ENCODE peak calls at places on chromosomes 12 and 14, in seven cellular contexts. R is cardiac fibroblast, B is fibroblast of gingiva, S is ELR, E is T-helper 1 cell, N is NCI-H345, Z is NCI-H774. F is an unnamed sample.

GRCh38 chr12:10362828-10363664 is 26.8 kb downstream of the KLRK1 start:
- DNase-seq in R (peak), B (no peak), S (peak), E (no peak), N (no peak), Z (no peak), F (peak)

GRCh38 chr12:75634244-75635222 is 123.1 kb upstream of the KRR1 start:
- DNase-seq in R (no peak), B (no peak), S (no peak), E (no peak), N (no peak), Z (no peak), F (no peak)

GRCh38 chr12:115207216-115207915 is 523.4 kb upstream of the TBX3 start:
- DNase-seq in R (no peak), B (no peak), S (no peak), E (no peak), N (no peak), Z (no peak), F (no peak)

GRCh38 chr12:5565933-5566632 is 134.2 kb downstream of the NTF3 start:
- DNase-seq in R (no peak), B (no peak), S (peak), E (no peak), N (no peak), Z (no peak), F (no peak)

GRCh38 chr14:29752221-29752923 is 175.3 kb downstream of the PRKD1 start:
- DNase-seq in R (no peak), B (no peak), S (no peak), E (no peak), N (no peak), Z (no peak), F (no peak)

GRCh38 chr12:125142601-125143000 is 77.4 kb downstream of the AACS start:
- DNase-seq in R (no peak), B (no peak), S (peak), E (no peak), N (no peak), Z (no peak), F (no peak)

GRCh38 chr12:26721800-26722199 is 111.2 kb downstream of the ITPR2 start:
- DNase-seq in R (peak), B (no peak), S (peak), E (no peak), N (peak), Z (no peak), F (no peak)

GRCh38 chr12:127310548-127310947 is 956.4 kb upstream of the TMEM132C start:
- DNase-seq in R (no peak), B (no peak), S (no peak), E (no peak), N (no peak), Z (no peak), F (no peak)

GRCh38 chr14:100297320-100298300 is 8.6 kb downstream of the SLC25A29 start:
- DNase-seq in R (peak), B (peak), S (peak), E (no peak), N (no peak), Z (no peak), F (no peak)

GRCh38 chr12:27034607-27035293 is 12.4 kb downstream of the MED21 start:
- DNase-seq in R (no peak), B (no peak), S (no peak), E (no peak), N (no peak), Z (no peak), F (no peak)

GRCh38 chr12:132414634-132415340 is 75.2 kb upstream of the FBRSL1 start:
- DNase-seq in R (peak), B (peak), S (peak), E (peak), N (peak), Z (peak), F (peak)

GRCh38 chr14:48983355-48983888 is 602.8 kb downstream of the RPS29 start:
- DNase-seq in R (no peak), B (no peak), S (no peak), E (no peak), N (peak), Z (no peak), F (peak)

F was measured in NCI-H526.